ENCODE peak calls at places on chromosomes 11 and 22, in seven cellular contexts. F is lower lobe of right lung, G is suprapubic skin, M is AG04450, E is body of pancreas, H is heart left ventricle, Z is brain microvascular endothelial cell. K is an unnamed sample.

GRCh38 chr11:69515271-69516245 is 34.1 kb downstream of the LINC01488 start:
- DNase-seq in F (peak; percentile 32), G (no peak), M (no peak), E (no peak), H (no peak), Z (no peak), K (no peak)

GRCh38 chr11:35629914-35630313 is 11.7 kb downstream of the FJX1 start:
- DNase-seq in F (no peak), G (no peak), M (peak; percentile 97), E (peak; percentile 28), H (no peak), Z (peak; percentile 99), K (no peak)

GRCh38 chr11:62732830-62733229 is 4.5 kb downstream of the TTC9C start:
- DNase-seq in F (no peak), G (no peak), M (no peak), E (no peak), H (no peak), Z (no peak), K (no peak)

GRCh38 chr22:20531404-20532181 is 24.2 kb downstream of the MED15 start:
- DNase-seq in F (peak; percentile 80), G (no peak), M (no peak), E (peak; percentile 54), H (peak; percentile 61), Z (peak; percentile 78), K (peak; percentile 85)

GRCh38 chr11:34928268-34928959 is 12.0 kb downstream of the PDHX start:
- DNase-seq in F (no peak), G (no peak), M (no peak), E (no peak), H (no peak), Z (no peak), K (no peak)

GRCh38 chr11:76380161-76380976 is 563 bp downstream of the THAP12 start:
- DNase-seq in F (peak; percentile 62), G (no peak), M (no peak), E (no peak), H (peak; percentile 29), Z (peak; percentile 4), K (peak; percentile 78)

GRCh38 chr22:22712666-22713365 is 68.4 kb downstream of the GGTLC2 start:
- DNase-seq in F (no peak), G (no peak), M (no peak), E (no peak), H (no peak), Z (no peak), K (peak; percentile 28)

GRCh38 chr11:2912498-2912897 is 16.7 kb downstream of the PHLDA2 start:
- DNase-seq in F (peak; percentile 93), G (no peak), M (no peak), E (peak; percentile 99), H (no peak), Z (peak; percentile 86), K (no peak)

GRCh38 chr11:57320067-57320718 is 4.6 kb downstream of the TNKS1BP1 start:
- DNase-seq in F (no peak), G (no peak), M (no peak), E (no peak), H (no peak), Z (no peak), K (no peak)

GRCh38 chr11:134613646-134614045 is 201.6 kb upstream of the B3GAT1 start:
- DNase-seq in F (no peak), G (no peak), M (no peak), E (no peak), H (no peak), Z (no peak), K (no peak)

GRCh38 chr22:36328635-36329216 is 59.0 kb downstream of the MYH9 start:
- DNase-seq in F (no peak), G (no peak), M (peak; percentile 85), E (peak; percentile 84), H (no peak), Z (peak; percentile 88), K (no peak)

GRCh38 chr11:110032257-110032656 is 60.9 kb upstream of the ZC3H12C start:
- DNase-seq in F (no peak), G (no peak), M (no peak), E (no peak), H (no peak), Z (no peak), K (no peak)

GRCh38 chr22:36455571-36456458 is 25.6 kb downstream of the TXN2 start:
- DNase-seq in F (no peak), G (no peak), M (no peak), E (peak; percentile 73), H (no peak), Z (no peak), K (no peak)

GRCh38 chr11:123562166-123562565 is 92.3 kb downstream of the SCN3B start:
- DNase-seq in F (no peak), G (peak; percentile 70), M (no peak), E (peak; percentile 34), H (peak; percentile 30), Z (no peak), K (no peak)

GRCh38 chr11:123562829-123563228 is 91.6 kb downstream of the SCN3B start:
- DNase-seq in F (no peak), G (peak; percentile 52), M (no peak), E (no peak), H (no peak), Z (no peak), K (no peak)

GRCh38 chr11:123559418-123559817 is 95.0 kb downstream of the SCN3B start:
- DNase-seq in F (no peak), G (no peak), M (no peak), E (no peak), H (no peak), Z (peak; percentile 30), K (no peak)

GRCh38 chr11:123560001-123560400 is 94.4 kb downstream of the SCN3B start:
- DNase-seq in F (no peak), G (peak; percentile 79), M (peak; percentile 41), E (peak; percentile 68), H (peak; percentile 49), Z (peak; percentile 75), K (no peak)

DNA sequence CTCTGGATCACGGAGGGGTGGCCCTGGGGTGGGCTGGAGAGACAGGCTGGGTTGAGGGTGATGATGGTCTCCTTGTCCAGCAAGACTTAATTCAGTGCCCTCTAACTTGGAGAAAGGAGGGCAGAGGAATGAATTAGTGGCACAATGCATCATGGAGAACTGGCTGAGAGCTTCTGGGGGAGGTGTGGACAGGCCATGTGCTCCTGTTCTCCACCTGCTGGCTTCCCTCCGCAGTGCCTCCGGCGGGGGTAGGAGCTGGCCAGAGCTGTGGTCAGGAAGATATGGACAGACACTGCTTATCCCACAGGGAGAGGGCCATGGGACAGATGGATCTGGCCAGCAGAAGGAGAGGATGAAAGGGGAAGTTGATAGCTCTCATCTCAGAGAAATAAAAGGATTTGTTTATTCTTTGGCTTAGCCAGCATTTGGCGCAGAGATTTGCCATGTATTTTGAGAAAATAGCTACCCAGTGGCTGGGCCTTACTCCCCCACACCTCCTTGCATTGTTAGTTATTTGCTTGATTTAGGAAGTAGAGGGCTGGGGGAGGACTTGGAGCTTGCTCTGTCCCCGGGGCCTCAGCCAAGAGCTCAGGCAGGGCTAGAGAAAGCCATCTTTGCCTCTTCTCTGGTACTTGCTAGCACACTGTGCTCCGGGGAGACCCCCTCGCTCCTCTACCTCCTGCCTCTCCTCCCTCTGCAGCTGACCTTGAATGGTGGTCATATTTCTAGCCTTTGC is 93.2 kb downstream of the SCN3B start:
- DNase-seq in F (no peak), G (peak; percentile 73), M (no peak), E (peak; percentile 50), H (peak; percentile 60), Z (peak; percentile 32), K (no peak)
- TF ChIP-seq CTCF in F (no peak), G (no peak), M (peak; percentile 45), E (peak; percentile 14), H (peak; percentile 18), Z (peak; percentile 69), K (no peak)

GRCh38 chr22:46082633-46083032 is 67.7 kb upstream of the PPARA start:
- DNase-seq in F (no peak), G (no peak), M (no peak), E (peak; percentile 4), H (no peak), Z (no peak), K (no peak)
- H3K27ac ChIP-seq in F (peak overlapping the region; percentile 98), G (peak overlapping the region; percentile 98), M (no peak overlapping the region), E (no peak overlapping the region), H (peak overlapping the region; percentile 100), Z (no peak overlapping the region), K (peak overlapping the region; percentile 99)

DNA sequence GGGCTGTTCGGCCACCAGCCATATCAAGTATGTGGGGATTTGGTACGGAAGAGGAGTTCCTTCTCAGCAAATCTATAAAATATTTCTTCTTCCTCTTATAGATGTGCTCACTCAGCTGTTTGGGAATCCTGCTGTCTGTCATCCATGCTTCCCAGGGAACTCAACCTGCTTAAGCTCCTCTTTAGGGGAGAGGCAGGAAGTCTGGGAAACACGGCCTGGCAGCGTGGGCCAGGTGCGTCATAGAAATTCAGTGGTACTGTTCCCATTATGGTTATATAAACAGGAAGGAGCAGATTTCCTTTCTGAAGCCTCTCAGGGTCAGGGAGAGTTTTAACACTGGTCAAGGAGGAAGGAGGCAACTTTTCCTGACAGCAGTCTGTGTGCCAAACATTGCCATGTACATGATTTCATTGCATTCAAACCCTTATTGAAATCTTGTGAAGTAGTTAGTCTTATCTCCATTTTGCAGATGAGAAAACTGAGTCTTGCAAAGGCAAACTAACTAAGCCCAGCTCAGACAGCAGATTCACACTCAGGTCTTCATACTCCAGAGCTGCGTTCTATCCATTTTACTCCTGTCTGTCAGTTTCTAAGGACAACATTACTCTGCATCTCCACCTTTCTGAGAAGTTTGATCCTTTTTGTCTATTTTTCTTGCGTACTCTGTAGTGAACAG is 35.4 kb upstream of the AMOTL1 start:
- DNase-seq in F (peak; percentile 57), G (no peak), M (peak; percentile 20), E (no peak), H (peak; percentile 73), Z (peak; percentile 61), K (no peak)
- TF ChIP-seq CTCF in F (no peak), G (no peak), M (no peak), E (no peak), H (no peak), Z (no peak), K (no peak)

DNA sequence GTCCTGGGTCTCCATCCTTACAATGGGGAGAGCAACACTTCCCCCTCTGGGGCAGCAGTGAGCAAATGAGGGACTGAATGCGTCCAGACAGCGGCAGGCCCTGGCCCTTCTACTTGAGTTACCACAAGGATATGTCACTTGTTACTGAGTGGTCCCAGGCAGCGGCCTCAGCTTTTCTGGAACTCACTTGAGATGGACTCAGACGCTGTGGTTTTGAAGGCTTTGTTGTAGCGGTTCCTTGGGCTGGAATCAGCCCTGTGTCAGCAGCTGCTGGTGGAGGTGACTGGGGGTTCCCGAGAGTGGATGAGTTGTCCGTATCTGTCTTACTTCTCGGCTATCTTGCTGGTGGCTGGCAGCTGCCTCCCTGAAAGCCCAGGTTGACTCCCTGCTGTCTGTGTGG is 77.0 kb downstream of the MICAL2 start:
- DNase-seq in F (no peak), G (no peak), M (no peak), E (no peak), H (no peak), Z (peak; percentile 36), K (no peak)
- H3K27ac ChIP-seq in F (peak overlapping the region; percentile 39), G (no peak overlapping the region), M (peak overlapping the region; percentile 49), E (no peak overlapping the region), H (peak overlapping the region; percentile 25), Z (peak overlapping the region; percentile 66), K (peak overlapping the region; percentile 88)

K was measured in coronary artery.